ENCODE peak calls at places on chromosome 14, in four cellular contexts. U is transverse colon, Q is neural crest cell, A is AG09319. R is an unnamed sample.
A peak's percentile ranks its signal among the peaks of the same experiment; 100 is the strongest.

GRCh38 chr14:102949801-102950451 is 27.5 kb downstream of the AMN start:
- DNase-seq in Q (no peak), U (no peak), A (no peak), R (no peak)

GRCh38 chr14:77859934-77860570 is 60.1 kb downstream of the ADCK1 start:
- DNase-seq in U (no peak), A (no peak), Q (no peak), R (no peak)

GRCh38 chr14:99910337-99911268 is 117.4 kb downstream of the EML1 start:
- DNase-seq in Q (no peak), U (no peak), A (peak; percentile 43), R (no peak)

GRCh38 chr14:106372870-106373657 is 846.7 kb downstream of the TMEM121 start:
- DNase-seq in Q (no peak), U (peak; percentile 72), A (no peak), R (no peak)

GRCh38 chr14:53450871-53451270 is 297.7 kb upstream of the DDHD1 start:
- DNase-seq in Q (no peak), A (no peak), U (peak; percentile 45), R (no peak)

GRCh38 chr14:99190696-99191662 is 81.0 kb downstream of the BCL11B start:
- DNase-seq in U (no peak), Q (no peak), A (no peak), R (no peak)

GRCh38 chr14:50434530-50434929 is 37.8 kb upstream of the CDKL1 start:
- DNase-seq in U (no peak), A (no peak), Q (no peak), R (no peak)

GRCh38 chr14:47278233-47278842 is 397.1 kb downstream of the MDGA2 start:
- DNase-seq in U (peak; percentile 41), Q (peak; percentile 66), A (no peak), R (peak; percentile 78)

GRCh38 chr14:92613008-92613658 is 99.6 kb downstream of the RIN3 start:
- DNase-seq in A (no peak), Q (peak; percentile 54), U (peak; percentile 50), R (peak; percentile 62)

GRCh38 chr14:101033446-101034165 is 130.1 kb upstream of the RTL1 start:
- DNase-seq in Q (no peak), A (no peak), U (no peak), R (no peak)

GRCh38 chr14:71363961-71364360 is 456.7 kb downstream of the PCNX1 start:
- DNase-seq in U (no peak), A (no peak), Q (no peak), R (no peak)

GRCh38 chr14:85554106-85554505 is 24.2 kb downstream of the FLRT2 start:
- DNase-seq in A (no peak), Q (no peak), U (no peak), R (no peak)

GRCh38 chr14:56195727-56196126 is 77.5 kb downstream of the PELI2 start:
- DNase-seq in A (peak; percentile 28), U (peak; percentile 37), Q (no peak), R (no peak)

GRCh38 chr14:102917469-102918211 is 4.8 kb upstream of the AMN start:
- DNase-seq in Q (peak; percentile 57), U (peak; percentile 70), A (no peak), R (peak; percentile 72)

GRCh38 chr14:102085503-102085902 is 1.3 kb downstream of the HSP90AA1 start:
- DNase-seq in A (no peak), Q (no peak), U (peak; percentile 14), R (no peak)

GRCh38 chr14:55139152-55139551 is 10.1 kb downstream of the LGALS3 start:
- DNase-seq in Q (no peak), U (no peak), A (no peak), R (no peak)

GRCh38 chr14:72433511-72433910 is 460.4 kb downstream of the DPF3 start:
- DNase-seq in A (no peak), U (no peak), Q (no peak), R (no peak)

GRCh38 chr14:71398450-71398849 is 491.2 kb downstream of the PCNX1 start:
- DNase-seq in Q (no peak), A (no peak), U (no peak), R (no peak)

GRCh38 chr14:51527073-51527472 is 124.6 kb upstream of the FRMD6 start:
- DNase-seq in A (no peak), Q (no peak), U (no peak), R (no peak)

GRCh38 chr14:37447883-37448391 is 147.1 kb downstream of the FOXA1 start:
- DNase-seq in A (no peak), Q (no peak), U (no peak), R (no peak)

GRCh38 chr14:68975667-68976066 is 3.4 kb downstream of the ACTN1 start:
- DNase-seq in Q (no peak), A (no peak), U (no peak), R (no peak)

GRCh38 chr14:83287300-83287699 is 1753.6 kb upstream of the SEL1L start:
- DNase-seq in A (no peak), Q (no peak), U (no peak), R (no peak)

GRCh38 chr14:91368681-91369416 is 48.8 kb downstream of the CCDC88C start:
- DNase-seq in A (no peak), U (no peak), Q (no peak), R (no peak)

DNA sequence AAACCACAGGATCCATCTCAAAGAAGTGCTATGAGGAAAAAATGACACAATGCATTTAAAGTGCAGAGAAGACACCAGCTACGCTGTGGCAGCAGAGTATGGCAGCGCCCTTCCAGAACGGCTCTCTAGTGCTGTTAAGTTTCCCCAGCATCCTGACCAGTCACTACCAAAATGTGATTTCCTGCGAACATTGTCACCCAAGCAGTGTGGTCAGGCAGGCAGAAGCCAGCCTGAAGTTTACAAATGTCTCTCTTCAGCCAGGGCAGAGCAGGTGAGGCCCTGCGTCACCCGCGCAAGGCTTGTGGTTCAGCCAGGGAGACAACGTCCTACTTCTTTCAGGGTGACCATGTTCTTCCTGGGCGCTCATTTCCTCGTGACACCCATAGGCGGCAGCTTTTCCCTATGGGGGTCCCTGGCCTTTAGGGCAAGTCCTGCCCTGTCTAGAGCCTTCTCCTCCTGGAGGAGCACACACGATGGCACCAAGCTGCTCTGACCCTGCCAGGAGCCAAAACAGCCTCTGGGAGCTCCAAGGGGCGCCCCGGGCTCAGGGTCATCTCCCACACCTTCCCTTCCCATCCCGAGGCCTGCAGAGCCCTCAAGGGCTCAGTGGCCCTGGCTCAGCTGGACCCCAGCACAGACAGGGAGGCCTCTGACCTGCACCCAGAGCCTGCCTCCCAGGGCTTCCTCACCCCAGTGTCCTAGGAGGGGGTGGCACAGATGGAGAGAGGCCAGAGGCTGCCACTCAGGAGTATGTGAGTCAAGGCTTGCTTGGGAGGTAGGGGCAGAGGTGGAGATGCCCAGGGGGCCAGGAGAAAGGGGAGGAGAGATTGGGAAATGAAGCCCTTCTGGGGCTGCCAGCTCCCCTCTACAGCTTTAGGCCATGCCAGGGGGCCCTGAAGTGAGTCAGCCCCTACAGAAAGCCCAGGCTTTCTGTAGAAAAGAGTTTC is 41.9 kb downstream of the PSMA6 start:
- DNase-seq in A (no peak), Q (no peak), U (no peak), R (no peak)
- TF ChIP-seq CTCF in A (no peak), Q (no peak), U (no peak), R (no peak)

GRCh38 chr14:74400328-74400727 is 25.7 kb downstream of the SYNDIG1L start:
- DNase-seq in A (no peak), U (no peak), Q (no peak), R (no peak)
- TF ChIP-seq CTCF in A (peak; percentile 19), U (no peak), Q (no peak), R (no peak)

GRCh38 chr14:20818861-20819260 is 16.2 kb upstream of the RNASE1 start:
- DNase-seq in A (no peak), U (no peak), Q (no peak), R (no peak)
- TF ChIP-seq CTCF in A (no peak), U (peak; percentile 32), Q (no peak), R (no peak)

GRCh38 chr14:74799765-74800164 is 36.6 kb downstream of the YLPM1 start:
- DNase-seq in U (no peak), A (no peak), Q (no peak), R (no peak)

GRCh38 chr14:74801396-74801795 is 38.3 kb downstream of the YLPM1 start:
- DNase-seq in U (no peak), A (no peak), Q (no peak), R (no peak)

GRCh38 chr14:74800780-74801179 is 37.7 kb downstream of the YLPM1 start:
- DNase-seq in U (no peak), Q (no peak), A (no peak), R (no peak)

DNA sequence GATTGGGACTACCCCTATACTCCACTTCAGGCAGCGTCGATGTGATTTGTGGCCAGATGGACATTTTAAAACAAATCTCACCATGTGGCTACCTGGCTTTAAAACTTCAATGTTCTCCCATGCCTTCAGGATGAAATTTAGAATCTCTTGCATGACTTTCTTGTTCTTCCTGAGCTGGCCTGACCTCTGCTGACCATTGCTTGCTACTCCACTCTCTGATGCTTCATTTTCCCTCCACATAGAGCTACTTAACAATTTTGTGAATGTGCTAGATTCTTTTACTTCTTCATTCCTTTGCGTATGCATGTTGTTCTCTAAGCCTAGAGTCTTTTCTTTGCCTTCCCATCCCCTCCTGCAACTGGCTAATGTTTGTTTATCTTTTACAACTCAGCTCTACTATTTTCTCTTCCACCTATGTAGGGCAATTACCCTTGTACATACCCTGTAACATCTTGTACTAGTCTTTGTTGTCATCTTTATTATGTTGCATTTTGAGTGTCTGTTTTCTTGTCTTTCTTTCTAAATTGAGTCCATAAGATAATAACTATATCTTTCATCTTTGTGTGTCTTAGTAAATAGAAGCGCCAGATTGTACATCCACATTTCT is 41.2 kb downstream of the YLPM1 start:
- DNase-seq in U (peak; percentile 20), A (peak; percentile 34), Q (no peak), R (no peak)
- TF ChIP-seq CTCF in U (peak; percentile 47), A (peak; percentile 77), Q (peak; percentile 48), R (peak; percentile 12)

GRCh38 chr14:59176764-59177163 is 11.7 kb upstream of the DAAM1 start:
- DNase-seq in Q (no peak), U (no peak), A (no peak), R (no peak)

GRCh38 chr14:59177229-59177628 is 11.2 kb upstream of the DAAM1 start:
- DNase-seq in U (no peak), A (no peak), Q (no peak), R (no peak)

DNA sequence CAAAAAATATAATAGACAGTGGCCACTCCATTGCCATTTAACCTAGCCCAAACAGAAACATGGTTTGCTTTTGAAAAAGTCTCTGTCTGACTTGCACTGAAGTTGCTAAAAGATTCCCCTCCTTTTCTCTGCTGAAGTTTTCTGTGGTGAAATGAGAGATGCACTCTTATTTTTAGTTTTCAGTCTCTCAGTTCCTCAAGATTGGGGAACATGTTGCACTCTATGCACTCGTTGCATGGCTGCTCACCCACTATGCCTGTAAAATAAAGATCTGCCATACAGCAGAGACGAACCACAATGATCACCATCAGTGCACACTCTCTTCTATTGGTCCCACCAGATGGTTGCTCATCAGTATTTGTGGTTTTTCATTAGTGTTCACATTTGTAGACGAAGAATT is 13.1 kb upstream of the DAAM1 start:
- DNase-seq in A (no peak), U (no peak), Q (no peak), R (no peak)
- TF ChIP-seq CTCF in A (no peak), U (no peak), Q (no peak), R (no peak)

DNA sequence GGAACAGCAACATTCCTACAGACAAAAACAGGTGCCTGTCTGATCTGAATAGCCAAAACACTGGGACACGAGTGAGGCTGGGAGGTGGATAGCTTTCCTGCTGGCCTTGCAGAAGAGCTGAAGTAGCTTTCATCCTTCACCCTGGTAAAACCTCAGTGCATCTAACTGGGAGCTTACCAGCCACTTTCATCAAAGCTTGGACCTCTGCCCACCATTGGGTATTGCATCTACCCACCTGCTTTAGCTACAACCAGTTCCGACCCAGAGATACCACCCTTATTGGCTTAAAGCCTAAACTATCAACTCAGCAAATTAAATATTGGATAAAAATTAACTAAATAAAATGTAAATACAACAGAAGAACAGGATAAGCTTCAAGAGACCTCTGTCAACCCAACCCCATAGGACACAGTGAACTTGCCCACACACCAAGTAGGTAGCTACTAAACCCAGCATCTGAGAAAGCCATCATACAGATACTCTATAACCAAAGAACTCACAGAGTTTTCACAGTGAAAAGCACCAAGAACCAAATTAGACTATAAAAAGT is 866.3 kb downstream of the FSCB start:
- DNase-seq in U (no peak), A (no peak), Q (no peak), R (no peak)
- TF ChIP-seq CTCF in U (no peak), A (no peak), Q (no peak), R (no peak)